ENCODE peak calls at places on chromosomes 7 and 10, in seven cellular contexts. One of them, this sample, is unnamed.
A peak's percentile ranks its signal among the peaks of the same experiment; 100 is the strongest.

GRCh38 chr10:80542053-80542452 is 4.4 kb downstream of the SH2D4B start:
- DNase-seq in H9: no peak
- DNase-seq in neuronal stem cell: no peak
- DNase-seq in H1: no peak
- DNase-seq in IMR-90: peak; percentile 5
- DNase-seq in mesendoderm: no peak
- DNase-seq in trophoblast cell: no peak
- DNase-seq in this sample: peak; percentile 18

GRCh38 chr10:77533156-77533886 is 104.3 kb downstream of the KCNMA1 start:
- DNase-seq in H9: no peak
- DNase-seq in neuronal stem cell: no peak
- DNase-seq in H1: no peak
- DNase-seq in IMR-90: no peak
- DNase-seq in mesendoderm: no peak
- DNase-seq in trophoblast cell: no peak
- DNase-seq in this sample: no peak

GRCh38 chr10:13587367-13587766 is 602 bp downstream of the PRPF18 start:
- DNase-seq in H9: no peak
- DNase-seq in neuronal stem cell: no peak
- DNase-seq in H1: no peak
- DNase-seq in IMR-90: no peak
- DNase-seq in mesendoderm: peak; percentile 19
- DNase-seq in trophoblast cell: no peak
- DNase-seq in this sample: no peak

GRCh38 chr7:80334185-80334584 is 177.7 kb downstream of the GNAT3 start:
- DNase-seq in H9: no peak
- DNase-seq in neuronal stem cell: no peak
- DNase-seq in H1: no peak
- DNase-seq in IMR-90: no peak
- DNase-seq in mesendoderm: no peak
- DNase-seq in trophoblast cell: no peak
- DNase-seq in this sample: peak; percentile 38

GRCh38 chr7:105046414-105046813 is 32.4 kb downstream of the KMT2E start:
- DNase-seq in H9: no peak
- DNase-seq in neuronal stem cell: no peak
- DNase-seq in H1: no peak
- DNase-seq in IMR-90: peak; percentile 75
- DNase-seq in mesendoderm: no peak
- DNase-seq in trophoblast cell: no peak
- DNase-seq in this sample: peak; percentile 29

GRCh38 chr10:34889004-34889869 is 74.1 kb upstream of the PARD3 start:
- DNase-seq in H9: no peak
- DNase-seq in neuronal stem cell: no peak
- DNase-seq in H1: no peak
- DNase-seq in IMR-90: no peak
- DNase-seq in mesendoderm: no peak
- DNase-seq in trophoblast cell: no peak
- DNase-seq in this sample: no peak

GRCh38 chr7:18425227-18425626 is 70.3 kb upstream of the HDAC9 start:
- DNase-seq in H9: no peak
- DNase-seq in neuronal stem cell: no peak
- DNase-seq in H1: no peak
- DNase-seq in IMR-90: no peak
- DNase-seq in mesendoderm: no peak
- DNase-seq in trophoblast cell: no peak
- DNase-seq in this sample: no peak

GRCh38 chr10:23656735-23657134 is 217.9 kb downstream of the OTUD1 start:
- DNase-seq in H9: no peak
- DNase-seq in neuronal stem cell: peak; percentile 9
- DNase-seq in H1: no peak
- DNase-seq in IMR-90: no peak
- DNase-seq in mesendoderm: peak; percentile 60
- DNase-seq in trophoblast cell: peak; percentile 13
- DNase-seq in this sample: peak; percentile 1

GRCh38 chr10:44926771-44927751 is 15.9 kb downstream of the TMEM72 start:
- DNase-seq in H9: peak; percentile 18
- DNase-seq in neuronal stem cell: no peak
- DNase-seq in H1: no peak
- DNase-seq in IMR-90: peak; percentile 33
- DNase-seq in mesendoderm: no peak
- DNase-seq in trophoblast cell: no peak
- DNase-seq in this sample: no peak

GRCh38 chr7:136667584-136667983 is 200.9 kb upstream of the CHRM2 start:
- DNase-seq in H9: no peak
- DNase-seq in neuronal stem cell: no peak
- DNase-seq in H1: no peak
- DNase-seq in IMR-90: no peak
- DNase-seq in mesendoderm: no peak
- DNase-seq in trophoblast cell: no peak
- DNase-seq in this sample: no peak

GRCh38 chr10:93150990-93151547 is 77.4 kb downstream of the CYP26A1 start:
- DNase-seq in H9: no peak
- DNase-seq in neuronal stem cell: no peak
- DNase-seq in H1: no peak
- DNase-seq in IMR-90: no peak
- DNase-seq in mesendoderm: peak; percentile 16
- DNase-seq in trophoblast cell: no peak
- DNase-seq in this sample: no peak

GRCh38 chr7:158495780-158496179 is 91.8 kb downstream of the PTPRN2 start:
- DNase-seq in H9: peak; percentile 84
- DNase-seq in neuronal stem cell: peak; percentile 21
- DNase-seq in H1: peak; percentile 43
- DNase-seq in IMR-90: no peak
- DNase-seq in mesendoderm: peak; percentile 71
- DNase-seq in trophoblast cell: no peak
- DNase-seq in this sample: no peak

GRCh38 chr10:124221356-124222297 is 128.2 kb upstream of the CHST15 start:
- DNase-seq in H9: no peak
- DNase-seq in neuronal stem cell: no peak
- DNase-seq in H1: no peak
- DNase-seq in IMR-90: no peak
- DNase-seq in mesendoderm: peak; percentile 81
- DNase-seq in trophoblast cell: no peak
- DNase-seq in this sample: peak; percentile 71

GRCh38 chr10:101221479-101222246 is 7.6 kb downstream of the LBX1 start:
- DNase-seq in H9: no peak
- DNase-seq in neuronal stem cell: no peak
- DNase-seq in H1: no peak
- DNase-seq in IMR-90: no peak
- DNase-seq in mesendoderm: no peak
- DNase-seq in trophoblast cell: no peak
- DNase-seq in this sample: no peak

GRCh38 chr10:12703813-12704212 is 297.7 kb downstream of the CCDC3 start:
- DNase-seq in H9: no peak
- DNase-seq in neuronal stem cell: no peak
- DNase-seq in H1: no peak
- DNase-seq in IMR-90: peak; percentile 87
- DNase-seq in mesendoderm: no peak
- DNase-seq in trophoblast cell: no peak
- DNase-seq in this sample: peak; percentile 63

GRCh38 chr7:112869111-112869774 is 79.0 kb upstream of the TMEM168 start:
- DNase-seq in H9: peak; percentile 82
- DNase-seq in neuronal stem cell: peak; percentile 20
- DNase-seq in H1: peak; percentile 59
- DNase-seq in IMR-90: peak; percentile 28
- DNase-seq in mesendoderm: peak; percentile 86
- DNase-seq in trophoblast cell: peak; percentile 31
- DNase-seq in this sample: peak; percentile 52

GRCh38 chr10:102450374-102451104 is 804 bp downstream of the C10orf95 start:
- DNase-seq in H9: peak; percentile 81
- DNase-seq in neuronal stem cell: peak; percentile 48
- DNase-seq in H1: no peak
- DNase-seq in IMR-90: peak; percentile 73
- DNase-seq in mesendoderm: peak; percentile 87
- DNase-seq in trophoblast cell: peak; percentile 88
- DNase-seq in this sample: peak; percentile 65

GRCh38 chr7:69808401-69808800 is 210.1 kb downstream of the AUTS2 start:
- DNase-seq in H9: no peak
- DNase-seq in neuronal stem cell: no peak
- DNase-seq in H1: no peak
- DNase-seq in IMR-90: no peak
- DNase-seq in mesendoderm: no peak
- DNase-seq in trophoblast cell: no peak
- DNase-seq in this sample: no peak

GRCh38 chr7:44665531-44666213 is 59.2 kb downstream of the OGDH start:
- DNase-seq in H9: no peak
- DNase-seq in neuronal stem cell: no peak
- DNase-seq in H1: no peak
- DNase-seq in IMR-90: peak; percentile 76
- DNase-seq in mesendoderm: peak; percentile 5
- DNase-seq in trophoblast cell: no peak
- DNase-seq in this sample: peak; percentile 30

GRCh38 chr10:76869931-76870330 is 767.7 kb downstream of the KCNMA1 start:
- DNase-seq in H9: no peak
- DNase-seq in neuronal stem cell: no peak
- DNase-seq in H1: no peak
- DNase-seq in IMR-90: no peak
- DNase-seq in mesendoderm: no peak
- DNase-seq in trophoblast cell: no peak
- DNase-seq in this sample: no peak

GRCh38 chr10:15719899-15720634 is at the start of gene ITGA8:
- DNase-seq in H9: peak; percentile 65
- DNase-seq in neuronal stem cell: peak; percentile 57
- DNase-seq in H1: no peak
- DNase-seq in IMR-90: no peak
- DNase-seq in mesendoderm: peak; percentile 83
- DNase-seq in trophoblast cell: no peak
- DNase-seq in this sample: peak; percentile 71

GRCh38 chr7:130281227-130281626 is 11.7 kb upstream of the CPA4 start:
- DNase-seq in H9: no peak
- DNase-seq in neuronal stem cell: no peak
- DNase-seq in H1: no peak
- DNase-seq in IMR-90: peak; percentile 72
- DNase-seq in mesendoderm: no peak
- DNase-seq in trophoblast cell: no peak
- DNase-seq in this sample: no peak

GRCh38 chr10:17062493-17063487 is 66.8 kb downstream of the CUBN start:
- DNase-seq in H9: no peak
- DNase-seq in neuronal stem cell: no peak
- DNase-seq in H1: peak; percentile 2
- DNase-seq in IMR-90: peak; percentile 88
- DNase-seq in mesendoderm: peak; percentile 89
- DNase-seq in trophoblast cell: peak; percentile 67
- DNase-seq in this sample: peak; percentile 95

GRCh38 chr7:20998309-20998708 is 211.6 kb upstream of the SP8 start:
- DNase-seq in H9: no peak
- DNase-seq in neuronal stem cell: no peak
- DNase-seq in H1: no peak
- DNase-seq in IMR-90: no peak
- DNase-seq in mesendoderm: peak; percentile 77
- DNase-seq in trophoblast cell: no peak
- DNase-seq in this sample: no peak

GRCh38 chr7:101085000-101085948 is at the start of gene TRIM56:
- DNase-seq in H9: peak; percentile 89
- DNase-seq in neuronal stem cell: no peak
- DNase-seq in H1: no peak
- DNase-seq in IMR-90: peak; percentile 74
- DNase-seq in mesendoderm: peak; percentile 91
- DNase-seq in trophoblast cell: peak; percentile 99
- DNase-seq in this sample: peak; percentile 89

DNA sequence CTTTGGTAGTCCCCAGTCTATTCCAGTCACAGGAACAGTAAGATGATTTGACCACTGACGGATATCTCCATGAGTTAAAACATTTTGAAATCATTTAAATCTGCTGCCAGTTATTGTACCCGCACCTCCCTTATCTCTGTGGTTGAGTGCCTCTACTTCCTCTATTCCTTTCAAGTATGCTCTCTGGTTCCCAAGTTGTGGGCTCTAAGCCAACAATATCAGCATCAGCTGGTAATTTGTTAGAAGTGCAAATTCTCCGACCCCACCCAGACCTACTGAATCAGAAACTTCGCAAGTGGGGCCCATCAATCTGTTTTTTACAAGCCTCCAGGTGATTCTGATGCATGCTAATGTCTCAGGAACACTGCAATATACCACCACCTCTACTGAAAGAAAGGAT is 235.5 kb downstream of the CCSER2 start:
- DNase-seq in H9: no peak
- DNase-seq in neuronal stem cell: no peak
- DNase-seq in H1: no peak
- DNase-seq in IMR-90: no peak
- DNase-seq in mesendoderm: no peak
- DNase-seq in trophoblast cell: no peak
- DNase-seq in this sample: no peak
- H3K18ac ChIP-seq in H9: no peak overlapping the region
- H3K18ac ChIP-seq in neuronal stem cell: no peak overlapping the region
- H3K18ac ChIP-seq in H1: no peak overlapping the region
- H3K18ac ChIP-seq in IMR-90: no peak overlapping the region
- H3K18ac ChIP-seq in mesendoderm: peak overlapping the region; percentile 68
- H3K18ac ChIP-seq in trophoblast cell: no peak overlapping the region
- H3K18ac ChIP-seq in this sample: no peak overlapping the region

DNA sequence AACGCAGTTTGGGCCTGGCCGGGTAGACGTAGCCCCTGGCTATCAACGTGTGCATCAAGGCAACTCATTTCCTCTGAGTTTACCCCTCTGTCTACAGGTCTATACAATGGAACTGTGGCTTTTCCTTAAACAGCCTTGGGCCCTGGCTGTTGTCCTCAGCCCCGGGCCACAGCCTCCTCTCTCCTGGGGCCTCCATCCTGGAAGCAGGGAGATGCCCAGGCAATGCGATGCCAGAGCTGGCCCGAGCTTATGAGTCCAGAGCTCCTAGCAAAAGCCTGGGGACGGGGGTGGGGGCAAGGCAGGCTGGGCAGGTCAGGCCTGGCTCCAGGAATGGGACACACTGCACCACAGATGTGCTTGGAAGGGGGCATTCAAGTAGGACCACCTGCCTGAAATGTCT is 89.6 kb upstream of the SMNDC1 start:
- DNase-seq in H9: no peak
- DNase-seq in neuronal stem cell: no peak
- DNase-seq in H1: no peak
- DNase-seq in IMR-90: no peak
- DNase-seq in mesendoderm: no peak
- DNase-seq in trophoblast cell: no peak
- DNase-seq in this sample: no peak
- H2BK5ac ChIP-seq in H9: no peak overlapping the region
- H2BK5ac ChIP-seq in neuronal stem cell: no peak overlapping the region
- H2BK5ac ChIP-seq in H1: peak overlapping the region; percentile 35
- H2BK5ac ChIP-seq in IMR-90: no peak overlapping the region
- H2BK5ac ChIP-seq in mesendoderm: no peak overlapping the region
- H2BK5ac ChIP-seq in trophoblast cell: no peak overlapping the region
- H2BK5ac ChIP-seq in this sample: no peak overlapping the region

DNA sequence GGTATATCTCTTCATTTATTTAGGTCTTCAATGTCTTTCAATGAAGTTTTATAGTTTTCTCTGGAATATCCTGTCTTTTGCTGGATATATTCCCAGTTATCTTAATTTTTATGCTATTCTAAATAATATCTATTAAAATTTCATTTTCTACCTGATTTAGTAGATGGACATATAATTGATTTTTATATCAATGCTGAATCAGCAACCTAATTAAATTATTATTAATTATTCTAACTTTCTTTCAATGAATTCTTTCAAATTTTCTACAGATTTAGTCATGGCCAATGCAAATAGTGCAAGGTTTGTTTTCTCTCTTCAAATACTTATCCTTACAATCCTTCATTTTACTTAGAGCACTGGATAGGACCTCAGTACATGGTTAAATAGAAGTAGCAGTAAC is 56.8 kb downstream of the DENND11 start:
- DNase-seq in H9: no peak
- DNase-seq in neuronal stem cell: no peak
- DNase-seq in H1: no peak
- DNase-seq in IMR-90: no peak
- DNase-seq in mesendoderm: no peak
- DNase-seq in trophoblast cell: no peak
- DNase-seq in this sample: no peak
- H3K18ac ChIP-seq in H9: no peak overlapping the region
- H3K18ac ChIP-seq in neuronal stem cell: no peak overlapping the region
- H3K18ac ChIP-seq in H1: no peak overlapping the region
- H3K18ac ChIP-seq in IMR-90: no peak overlapping the region
- H3K18ac ChIP-seq in mesendoderm: no peak overlapping the region
- H3K18ac ChIP-seq in trophoblast cell: no peak overlapping the region
- H3K18ac ChIP-seq in this sample: no peak overlapping the region

GRCh38 chr7:155680864-155681263 is 36.4 kb downstream of the RBM33 start:
- DNase-seq in H9: no peak
- DNase-seq in neuronal stem cell: no peak
- DNase-seq in H1: no peak
- DNase-seq in IMR-90: no peak
- DNase-seq in mesendoderm: peak; percentile 83
- DNase-seq in trophoblast cell: no peak
- DNase-seq in this sample: no peak
- H2BK5ac ChIP-seq in H9: no peak overlapping the region
- H2BK5ac ChIP-seq in neuronal stem cell: no peak overlapping the region
- H2BK5ac ChIP-seq in H1: no peak overlapping the region
- H2BK5ac ChIP-seq in IMR-90: no peak overlapping the region
- H2BK5ac ChIP-seq in mesendoderm: no peak overlapping the region
- H2BK5ac ChIP-seq in trophoblast cell: no peak overlapping the region
- H2BK5ac ChIP-seq in this sample: no peak overlapping the region